ENCODE peak calls at places on chromosomes 13 and 19, in six cellular contexts. V, B, H, N, U and C are unnamed samples.

GRCh38 chr19:33296473-33297060 is 5.8 kb downstream of the CEBPA start:
- DNase-seq in N (no peak), B (no peak), H (no peak), U (no peak), V (no peak), C (no peak)

GRCh38 chr13:111337741-111338140 is 17.3 kb downstream of the TEX29 start:
- DNase-seq in B (no peak), U (no peak), V (peak), H (no peak), N (no peak), C (no peak)

GRCh38 chr13:40102854-40103253 is 447.4 kb downstream of the COG6 start:
- DNase-seq in H (no peak), B (no peak), V (no peak), U (no peak), N (peak), C (no peak)

GRCh38 chr13:111951982-111952565 is 114.9 kb upstream of the SOX1 start:
- DNase-seq in V (peak), U (no peak), B (no peak), H (no peak), N (no peak), C (no peak)

GRCh38 chr19:49363265-49364082 is at the start of gene DKKL1:
- DNase-seq in B (peak), U (peak), H (peak), N (peak), V (peak), C (peak)

GRCh38 chr19:51127032-51127431 is 2.3 kb downstream of the SIGLEC9 start:
- DNase-seq in N (no peak), V (no peak), H (no peak), B (no peak), U (no peak), C (no peak)

GRCh38 chr13:44936246-44936645 is 53.0 kb downstream of the NUFIP1 start:
- DNase-seq in B (no peak), U (no peak), V (no peak), N (no peak), H (no peak), C (no peak)

GRCh38 chr13:110359840-110360301 is 52.8 kb downstream of the COL4A2 start:
- DNase-seq in U (no peak), B (no peak), H (no peak), V (no peak), N (no peak), C (no peak)

GRCh38 chr13:88063741-88064140 is 392.6 kb downstream of the SLITRK5 start:
- DNase-seq in V (no peak), H (no peak), U (no peak), N (no peak), B (no peak), C (no peak)

GRCh38 chr19:17329061-17329767 is 5.4 kb downstream of the ANO8 start:
- DNase-seq in V (no peak), N (peak), H (no peak), B (no peak), U (no peak), C (no peak)

GRCh38 chr19:17326595-17326966 is 8.1 kb downstream of the ANO8 start:
- DNase-seq in H (no peak), V (no peak), N (no peak), B (no peak), U (peak), C (no peak)

GRCh38 chr19:17327068-17327653 is 7.5 kb downstream of the ANO8 start:
- DNase-seq in U (no peak), B (no peak), H (no peak), V (no peak), N (no peak), C (no peak)

GRCh38 chr19:17328517-17329060 is 6.1 kb downstream of the ANO8 start:
- DNase-seq in U (no peak), B (peak), H (no peak), V (no peak), N (no peak), C (no peak)

DNA sequence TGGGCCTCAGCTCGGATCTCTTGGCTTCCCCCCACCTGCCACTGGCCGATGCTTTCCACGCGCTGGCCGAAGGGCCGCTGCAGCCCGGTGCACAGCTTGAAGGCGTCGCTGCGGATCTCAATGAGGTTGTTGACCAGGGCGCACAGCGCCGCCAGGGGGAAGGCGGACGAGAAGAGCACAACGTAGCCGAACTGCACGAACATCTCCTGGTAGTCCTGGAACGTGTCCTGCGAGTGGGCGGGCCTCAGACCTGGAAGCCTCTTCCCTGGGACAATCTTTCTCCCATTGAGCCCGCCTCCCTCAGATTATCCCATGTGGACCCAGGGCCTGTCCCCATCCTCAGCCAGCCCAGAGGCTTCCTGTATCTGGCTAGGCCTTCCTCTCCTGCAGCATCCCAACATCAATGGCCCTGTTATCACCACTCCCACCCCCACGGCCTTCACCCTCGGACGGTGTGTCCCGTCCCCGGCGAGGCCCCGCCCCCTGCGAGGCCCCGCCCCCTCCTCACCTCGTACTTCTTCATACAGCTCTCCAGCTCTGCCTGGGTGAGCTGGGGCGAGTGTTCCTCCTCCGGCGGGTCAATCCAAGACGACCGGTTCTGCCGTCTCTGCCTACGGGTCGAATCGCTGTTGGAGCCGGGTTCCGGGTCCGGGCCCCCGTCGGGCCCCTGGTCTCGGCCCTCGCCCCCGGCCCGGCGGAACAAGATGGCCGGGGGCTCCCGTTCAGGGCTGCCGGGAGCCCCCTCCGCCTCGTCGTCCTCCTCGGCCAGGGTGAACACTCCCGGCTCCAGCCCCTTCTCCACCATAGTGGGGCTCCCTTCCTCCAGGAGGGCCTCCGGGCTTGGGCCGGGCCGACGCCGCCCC is 6.8 kb downstream of the ANO8 start:
- DNase-seq in B (peak), U (peak), N (peak), H (no peak), V (no peak), C (no peak)
- H3K4me3 ChIP-seq in B (peak), U (peak), N (no peak), H (no peak), V (peak), C (peak)

GRCh38 chr19:3638208-3639193 is 11.9 kb upstream of the CACTIN start:
- DNase-seq in B (no peak), U (no peak), V (no peak), N (no peak), H (no peak), C (no peak)
- H3K4me3 ChIP-seq in B (no peak), U (no peak), V (no peak), N (no peak), H (no peak), C (no peak)

DNA sequence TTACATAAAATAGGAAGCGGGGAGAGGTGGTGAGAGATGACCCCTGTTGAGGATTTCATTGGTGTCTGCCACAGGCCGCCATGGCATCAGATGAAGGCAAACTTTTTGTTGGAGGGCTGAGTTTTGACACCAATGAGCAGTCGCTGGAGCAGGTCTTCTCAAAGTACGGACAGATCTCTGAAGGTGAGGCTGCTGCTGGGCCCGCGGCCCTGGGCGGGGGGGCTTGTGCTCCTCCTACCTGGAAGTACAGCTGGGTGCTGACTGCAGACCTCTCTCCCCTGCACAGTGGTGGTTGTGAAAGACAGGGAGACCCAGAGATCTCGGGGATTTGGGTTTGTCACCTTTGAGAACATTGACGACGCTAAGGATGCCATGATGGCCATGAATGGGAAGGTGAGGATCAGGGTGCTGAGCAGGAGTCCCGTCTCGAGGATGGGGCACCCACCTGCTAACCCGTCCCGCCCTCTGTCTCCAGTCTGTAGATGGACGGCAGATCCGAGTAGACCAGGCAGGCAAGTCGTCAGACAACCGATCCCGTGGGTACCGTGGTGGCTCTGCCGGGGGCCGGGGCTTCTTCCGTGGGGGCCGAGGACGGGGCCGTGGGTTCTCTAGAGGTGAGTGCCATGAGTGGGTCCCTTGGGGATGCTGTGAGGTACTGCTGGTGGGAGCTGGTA is 1.9 kb downstream of the CIRBP start:
- DNase-seq in V (peak), U (no peak), B (no peak), N (peak), H (no peak), C (no peak)
- H3K4me3 ChIP-seq in V (no peak), U (peak), B (peak), N (no peak), H (peak), C (peak)

GRCh38 chr13:83877901-83878300 is 4.4 kb downstream of the SLITRK1 start:
- DNase-seq in N (no peak), B (no peak), V (no peak), H (no peak), U (no peak), C (no peak)

GRCh38 chr13:83880275-83881027 is 1.8 kb downstream of the SLITRK1 start:
- DNase-seq in V (peak), H (no peak), N (no peak), U (no peak), B (no peak), C (no peak)

GRCh38 chr13:83879431-83880171 is 2.7 kb downstream of the SLITRK1 start:
- DNase-seq in N (no peak), V (peak), H (no peak), B (no peak), U (no peak), C (no peak)

GRCh38 chr13:83876546-83876945 is 5.7 kb downstream of the SLITRK1 start:
- DNase-seq in N (no peak), B (no peak), U (no peak), H (no peak), V (no peak), C (no peak)

DNA sequence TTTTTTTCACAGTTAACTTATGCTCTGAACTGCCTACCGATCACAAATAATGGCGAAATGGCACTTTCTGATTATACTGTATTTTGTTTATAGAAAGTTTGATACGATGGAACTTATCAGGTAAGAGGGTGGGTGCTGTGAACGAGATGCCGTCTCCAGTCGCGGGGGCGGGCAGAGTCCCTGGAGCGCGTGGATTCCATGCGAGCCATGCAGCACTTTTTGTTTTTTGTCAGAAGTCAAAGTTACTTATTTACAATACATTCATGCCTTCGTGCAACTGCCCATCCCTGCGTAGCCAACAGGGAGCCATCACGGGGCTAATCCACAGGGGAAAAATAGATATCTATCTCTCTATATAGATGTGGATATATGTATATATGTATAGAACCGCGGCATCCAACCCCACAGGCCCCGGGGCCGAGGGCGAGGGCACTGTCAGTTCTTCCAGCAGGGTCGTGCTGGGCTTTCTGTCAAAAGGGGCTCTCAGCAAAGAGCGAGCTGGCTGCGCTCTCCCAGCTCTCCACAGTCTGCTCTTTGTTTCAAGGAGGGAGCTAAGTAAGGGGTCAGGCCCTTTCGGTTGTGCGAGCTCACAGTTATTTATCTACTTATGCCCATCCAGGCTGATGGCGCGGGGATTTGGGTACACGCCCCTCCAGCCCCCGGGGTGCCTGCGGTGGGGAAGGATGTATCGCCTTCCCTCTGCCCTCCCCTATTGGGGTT is 3.4 kb downstream of the SLITRK1 start:
- DNase-seq in U (no peak), B (no peak), N (no peak), H (no peak), V (peak), C (no peak)
- H3K4me3 ChIP-seq in U (no peak), B (no peak), N (no peak), H (no peak), V (no peak), C (no peak)

GRCh38 chr13:42039457-42039945 is 8.9 kb upstream of the DGKH start:
- DNase-seq in H (no peak), B (no peak), U (peak), V (no peak), N (no peak), C (no peak)

GRCh38 chr13:42040730-42041016 is 7.8 kb upstream of the DGKH start:
- DNase-seq in H (no peak), N (no peak), U (no peak), B (no peak), V (no peak), C (no peak)

GRCh38 chr13:42036711-42037110 is 11.7 kb upstream of the DGKH start:
- DNase-seq in B (no peak), V (no peak), H (no peak), U (no peak), N (no peak), C (no peak)

GRCh38 chr13:42039946-42040729 is 8.3 kb upstream of the DGKH start:
- DNase-seq in N (peak), B (peak), U (peak), V (peak), H (peak), C (peak)

GRCh38 chr13:42038661-42039456 is 9.6 kb upstream of the DGKH start:
- DNase-seq in N (no peak), V (no peak), H (no peak), U (no peak), B (no peak), C (no peak)
- H3K4me3 ChIP-seq in N (no peak), V (no peak), H (no peak), U (peak), B (no peak), C (no peak)

DNA sequence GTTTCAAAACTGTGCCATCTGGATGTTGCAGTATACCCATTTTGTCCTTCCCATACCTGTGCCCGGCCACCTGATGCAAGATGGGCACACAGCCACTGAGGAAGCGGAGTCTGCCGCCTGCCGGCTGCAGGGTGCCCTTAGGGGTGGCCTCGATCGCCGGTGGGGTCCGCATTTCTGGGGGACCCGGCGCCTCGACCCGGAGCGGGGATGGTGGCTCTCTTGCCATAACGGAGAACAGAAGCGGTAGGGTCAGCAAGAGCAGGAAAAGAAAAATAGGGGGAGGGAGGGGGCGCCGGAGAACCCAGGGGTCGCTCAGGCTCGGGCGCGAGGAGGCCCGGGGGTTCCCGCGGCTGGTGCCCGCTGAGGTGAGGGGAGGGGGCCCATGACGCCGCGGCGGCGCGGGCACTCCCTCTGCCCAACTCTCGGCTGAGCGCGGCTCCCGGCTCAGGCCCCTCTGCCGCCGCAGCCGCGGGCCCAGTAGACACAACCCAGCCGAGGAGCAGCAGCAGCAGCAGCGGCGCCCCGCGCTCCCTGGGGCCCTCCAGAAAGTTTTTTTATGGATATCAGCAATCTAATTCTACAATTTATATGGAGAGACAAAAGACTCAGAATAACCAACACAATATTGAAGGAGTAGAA is 13.8 kb upstream of the CYP4F2 start:
- DNase-seq in V (no peak), N (no peak), B (no peak), U (no peak), H (no peak), C (no peak)
- H3K4me3 ChIP-seq in V (no peak), N (no peak), B (no peak), U (no peak), H (no peak), C (no peak)

GRCh38 chr19:39498262-39499081 is at the start of gene DLL3:
- DNase-seq in N (no peak), U (no peak), V (no peak), B (no peak), H (no peak), C (no peak)

GRCh38 chr19:39497850-39498261 is 891 bp upstream of the DLL3 start:
- DNase-seq in U (no peak), B (no peak), N (no peak), V (no peak), H (no peak), C (no peak)

GRCh38 chr19:39500543-39500942 is 1.8 kb downstream of the DLL3 start:
- DNase-seq in H (no peak), B (no peak), V (no peak), U (no peak), N (no peak), C (no peak)

GRCh38 chr19:39499932-39500331 is 1.2 kb downstream of the DLL3 start:
- DNase-seq in U (no peak), V (no peak), B (no peak), H (no peak), N (no peak), C (no peak)

GRCh38 chr19:39499082-39499642 is 415 bp downstream of the DLL3 start:
- DNase-seq in B (no peak), V (no peak), H (no peak), N (no peak), U (no peak), C (no peak)
- H3K4me3 ChIP-seq in B (no peak), V (no peak), H (no peak), N (no peak), U (no peak), C (no peak)